ENCODE peak calls at places on chromosomes 5 and 9, in ten cellular contexts. M is A549, C is coronary artery, E is fibroblast of pulmonary artery, K is A673, D is epithelial cell of proximal tubule, O is dorsolateral prefrontal cortex, A is tibial artery, U is AG09309, F is IMR-90. Z is an unnamed sample.

GRCh38 chr9:77015291-77016048 is 4.0 kb upstream of the FOXB2 start:
- DNase-seq in F (no peak), C (no peak), U (no peak), D (no peak), O (no peak), K (no peak), M (no peak), A (no peak), E (no peak), Z (no peak)

GRCh38 chr9:95785209-95785608 is 90.3 kb upstream of the ERCC6L2 start:
- DNase-seq in A (no peak), F (peak), E (no peak), O (no peak), U (no peak), C (no peak), D (no peak), K (no peak), M (no peak), Z (no peak)

GRCh38 chr5:177256296-177256695 is 47.2 kb downstream of the RAB24 start:
- DNase-seq in A (no peak), K (no peak), C (no peak), F (no peak), U (no peak), M (peak), E (no peak), O (no peak), D (no peak), Z (no peak)

GRCh38 chr5:14185336-14186131 is 42.4 kb downstream of the TRIO start:
- DNase-seq in M (peak), F (peak), O (no peak), C (no peak), U (no peak), A (no peak), E (peak), D (no peak), K (no peak), Z (no peak)

GRCh38 chr9:89461302-89461701 is 36.6 kb downstream of the SEMA4D start:
- DNase-seq in E (peak), F (peak), A (no peak), K (no peak), M (no peak), O (no peak), D (no peak), U (no peak), C (no peak), Z (no peak)

GRCh38 chr9:77588319-77588937 is 59.7 kb downstream of the GNA14 start:
- DNase-seq in O (no peak), E (peak), U (peak), A (no peak), D (peak), F (peak), M (peak), C (no peak), K (peak), Z (no peak)

GRCh38 chr5:180600554-180601041 is 9.3 kb upstream of the SCGB3A1 start:
- DNase-seq in M (no peak), A (peak), D (no peak), E (no peak), U (no peak), K (no peak), F (no peak), C (peak), O (no peak), Z (peak)

GRCh38 chr9:69806642-69807041 is 14.0 kb upstream of the CFAP95 start:
- DNase-seq in U (no peak), D (no peak), K (no peak), M (no peak), A (no peak), F (no peak), E (no peak), C (no peak), O (no peak), Z (no peak)

GRCh38 chr9:70475211-70475610 is 60.8 kb upstream of the KLF9 start:
- DNase-seq in A (no peak), D (no peak), K (no peak), E (no peak), U (no peak), O (no peak), C (no peak), F (no peak), M (no peak), Z (no peak)

GRCh38 chr9:23556459-23556858 is 269.6 kb downstream of the ELAVL2 start:
- DNase-seq in D (no peak), E (no peak), O (no peak), F (no peak), A (no peak), U (no peak), K (no peak), C (no peak), M (no peak), Z (no peak)

GRCh38 chr5:79508354-79508753 is 5.6 kb downstream of the HOMER1 start:
- DNase-seq in F (no peak), D (no peak), K (no peak), O (no peak), M (no peak), U (no peak), C (no peak), E (no peak), A (no peak), Z (no peak)

GRCh38 chr5:93915142-93915553 is 173.7 kb upstream of the POU5F2 start:
- DNase-seq in C (no peak), A (no peak), E (peak), M (peak), O (no peak), U (no peak), K (peak), F (peak), D (peak), Z (no peak)

GRCh38 chr5:14671414-14671813 is 6.9 kb downstream of the OTULIN start:
- DNase-seq in K (no peak), D (no peak), E (peak), U (no peak), O (no peak), F (peak), C (no peak), M (peak), A (no peak), Z (no peak)

GRCh38 chr5:3389471-3390026 is 206.1 kb upstream of the IRX1 start:
- DNase-seq in E (no peak), M (no peak), A (no peak), U (no peak), O (peak), F (no peak), C (no peak), K (no peak), D (no peak), Z (no peak)

GRCh38 chr5:121296357-121296756 is 555.3 kb upstream of the FTMT start:
- DNase-seq in C (no peak), E (no peak), D (no peak), F (no peak), K (no peak), A (no peak), M (no peak), U (no peak), O (no peak), Z (no peak)

DNA sequence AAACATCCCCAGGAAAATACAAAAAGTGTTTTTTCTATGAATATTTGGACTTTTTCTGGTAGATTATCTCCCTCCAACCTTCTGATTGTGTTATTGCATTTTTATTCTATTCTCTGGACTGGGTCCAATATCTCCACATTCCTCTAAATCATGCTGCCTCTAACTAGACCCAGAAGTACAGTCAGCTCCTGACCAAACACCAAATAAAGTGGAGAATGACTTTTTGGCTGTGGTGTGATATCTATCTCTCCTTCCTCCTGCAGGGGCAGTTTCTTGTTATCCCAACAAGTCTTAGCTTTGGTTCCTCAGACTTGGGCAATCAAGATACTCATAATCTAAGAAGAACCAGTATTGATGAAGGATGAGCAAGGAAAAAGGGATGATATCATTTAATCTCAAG is 3.2 kb upstream of the RAI14 start:
- DNase-seq in F (peak), D (no peak), A (no peak), U (peak), M (no peak), C (no peak), O (no peak), K (no peak), E (peak), Z (no peak)
- TF ChIP-seq CTCF in F (no peak), D (no peak), A (no peak), U (no peak), M (no peak), C (no peak), O (no peak), K (no peak), E (peak), Z (no peak)

DNA sequence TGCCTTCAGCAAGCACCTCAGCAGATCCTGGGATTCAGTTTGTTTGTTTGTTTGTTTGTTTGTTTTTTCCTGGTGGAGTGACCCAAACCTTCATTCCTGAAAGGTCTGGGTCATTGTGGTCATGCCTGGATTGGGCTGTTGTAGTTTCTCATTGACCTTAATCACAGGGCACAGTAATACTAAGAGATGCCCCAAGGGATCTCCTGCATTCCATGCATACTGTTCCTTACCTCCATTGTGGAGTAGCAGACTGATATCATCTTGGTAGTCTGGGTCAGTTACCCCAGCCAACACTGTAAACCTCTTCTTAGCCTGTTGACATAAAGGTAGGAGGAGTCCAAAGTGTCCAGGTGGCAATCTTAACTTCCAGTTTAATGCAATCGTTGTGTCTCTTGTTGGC is 1466.7 kb upstream of the CDH9 start:
- DNase-seq in E (no peak), D (no peak), C (no peak), O (no peak), U (no peak), A (no peak), F (no peak), K (no peak), M (no peak), Z (no peak)
- H3K4me3 ChIP-seq in E (no peak), D (no peak), C (no peak), O (no peak), U (no peak), A (no peak), F (no peak), K (no peak), M (no peak), Z (no peak)

GRCh38 chr9:6144947-6145346 is 70.7 kb upstream of the IL33 start:
- DNase-seq in A (no peak), M (no peak), F (no peak), D (no peak), K (no peak), U (no peak), O (no peak), E (no peak), C (no peak), Z (no peak)
- TF ChIP-seq CTCF in A (no peak), M (no peak), F (no peak), D (no peak), K (no peak), U (no peak), O (no peak), E (no peak), C (no peak), Z (no peak)

GRCh38 chr5:62138607-62139006 is 167.4 kb upstream of the KIF2A start:
- DNase-seq in F (no peak), U (no peak), A (no peak), M (no peak), K (no peak), C (no peak), O (no peak), D (no peak), E (no peak), Z (no peak)

GRCh38 chr5:62142351-62142750 is 163.7 kb upstream of the KIF2A start:
- DNase-seq in D (no peak), A (no peak), O (no peak), U (no peak), E (no peak), K (no peak), F (no peak), C (no peak), M (no peak), Z (no peak)

GRCh38 chr5:62139741-62140140 is 166.3 kb upstream of the KIF2A start:
- DNase-seq in K (no peak), E (no peak), D (no peak), F (no peak), U (no peak), O (no peak), C (no peak), M (no peak), A (no peak), Z (no peak)

GRCh38 chr5:62144395-62145022 is 161.5 kb upstream of the KIF2A start:
- DNase-seq in A (no peak), E (no peak), M (no peak), K (peak), U (peak), O (peak), C (no peak), D (no peak), F (no peak), Z (no peak)

GRCh38 chr5:62143268-62144229 is 162.5 kb upstream of the KIF2A start:
- DNase-seq in M (peak), C (no peak), A (no peak), F (peak), O (no peak), U (peak), K (peak), D (no peak), E (peak), Z (no peak)
- H3K4me3 ChIP-seq in M (no peak), C (no peak), A (no peak), F (no peak), O (peak), U (no peak), K (peak), D (peak), E (no peak), Z (no peak)

DNA sequence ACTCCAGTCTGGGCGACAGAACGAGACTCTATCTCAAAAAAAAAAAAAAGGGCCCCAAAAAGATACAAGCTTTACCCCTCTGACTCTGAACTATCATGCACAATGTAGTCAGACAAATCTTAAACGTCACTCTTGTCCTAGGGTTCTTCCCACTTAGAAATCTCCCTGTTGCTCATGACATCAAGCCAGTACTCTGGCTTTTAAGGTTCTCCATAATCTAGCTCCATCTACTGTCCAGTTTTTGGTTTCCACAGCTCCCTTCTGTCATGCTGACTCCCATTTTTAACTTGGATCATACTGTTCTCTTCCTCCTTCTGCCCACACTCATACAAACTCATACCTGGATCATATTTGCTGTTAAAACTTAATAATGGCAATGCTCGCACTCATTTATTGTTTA is 156.7 kb upstream of the TLX3 start:
- DNase-seq in E (peak), O (no peak), D (no peak), C (no peak), F (peak), M (peak), K (peak), U (peak), A (no peak), Z (no peak)
- TF ChIP-seq CTCF in E (peak), O (no peak), D (peak), C (no peak), F (peak), M (peak), K (peak), U (peak), A (no peak), Z (no peak)

GRCh38 chr9:134247918-134248631 is 78.2 kb upstream of the RXRA start:
- DNase-seq in O (no peak), M (no peak), F (no peak), E (no peak), A (no peak), U (no peak), K (no peak), D (no peak), C (no peak), Z (no peak)

GRCh38 chr9:134240371-134240770 is 76.0 kb upstream of the RNU6ATAC start:
- DNase-seq in U (no peak), E (no peak), A (no peak), M (no peak), F (no peak), C (no peak), K (no peak), D (no peak), O (no peak), Z (no peak)

GRCh38 chr9:134242706-134243105 is 78.3 kb upstream of the RNU6ATAC start:
- DNase-seq in K (no peak), C (no peak), M (no peak), O (no peak), F (no peak), U (no peak), D (no peak), E (no peak), A (no peak), Z (no peak)

GRCh38 chr9:134243778-134244467 is 79.6 kb upstream of the RNU6ATAC start:
- DNase-seq in E (peak), C (no peak), A (no peak), O (no peak), U (no peak), D (no peak), F (peak), K (no peak), M (no peak), Z (peak)

DNA sequence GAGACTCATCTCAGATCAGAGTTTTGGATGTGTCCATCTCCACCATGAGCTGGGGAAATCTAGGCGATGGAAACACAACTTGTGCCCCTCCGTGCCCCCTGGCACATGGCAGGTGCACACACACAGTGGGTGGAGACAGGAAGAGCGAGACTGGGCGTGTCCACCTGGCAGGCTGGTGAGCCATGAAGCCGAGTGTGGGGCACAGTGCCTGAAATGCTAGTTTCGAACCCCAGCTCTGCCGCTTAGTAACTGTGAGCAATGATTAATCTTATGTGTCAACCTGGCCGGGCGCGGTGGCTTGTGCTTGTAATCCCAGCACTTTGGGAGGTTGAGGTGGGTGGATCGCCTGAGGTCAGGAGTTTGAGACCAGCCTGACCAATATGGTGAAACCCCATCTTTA is 80.8 kb upstream of the RNU6ATAC start:
- DNase-seq in U (no peak), C (no peak), O (no peak), F (no peak), D (no peak), M (no peak), K (no peak), E (no peak), A (no peak), Z (no peak)
- H3K4me3 ChIP-seq in U (no peak), C (no peak), O (no peak), F (no peak), D (no peak), M (no peak), K (no peak), E (no peak), A (no peak), Z (no peak)

GRCh38 chr9:93965830-93966577 is 10.8 kb upstream of the BARX1 start:
- DNase-seq in K (no peak), A (no peak), C (peak), D (no peak), F (no peak), O (no peak), U (no peak), E (no peak), M (no peak), Z (no peak)
- TF ChIP-seq CTCF in K (no peak), A (no peak), C (no peak), D (peak), F (no peak), O (no peak), U (peak), E (peak), M (no peak), Z (no peak)

GRCh38 chr5:149217096-149217801 is 54.4 kb upstream of the AFAP1L1 start:
- DNase-seq in O (no peak), M (no peak), K (no peak), D (no peak), C (no peak), F (no peak), A (no peak), E (no peak), U (no peak), Z (no peak)

GRCh38 chr5:149216515-149216914 is 55.1 kb upstream of the AFAP1L1 start:
- DNase-seq in O (no peak), K (no peak), A (no peak), F (no peak), D (no peak), C (peak), U (no peak), M (no peak), E (no peak), Z (no peak)

GRCh38 chr5:149215478-149216042 is 56.1 kb upstream of the AFAP1L1 start:
- DNase-seq in D (no peak), K (no peak), O (no peak), E (peak), A (peak), M (no peak), C (no peak), F (peak), U (peak), Z (peak)

GRCh38 chr5:149219584-149219983 is 52.1 kb upstream of the AFAP1L1 start:
- DNase-seq in A (no peak), K (no peak), M (no peak), E (no peak), C (no peak), D (no peak), U (no peak), O (no peak), F (no peak), Z (no peak)

GRCh38 chr5:149217802-149218153 is 53.9 kb upstream of the AFAP1L1 start:
- DNase-seq in D (no peak), M (no peak), C (no peak), F (no peak), O (no peak), E (no peak), U (no peak), K (no peak), A (no peak), Z (no peak)
- H3K4me3 ChIP-seq in D (no peak), M (no peak), C (no peak), F (no peak), O (no peak), E (no peak), U (no peak), K (no peak), A (no peak), Z (no peak)

Z was measured in lower leg skin.